ENCODE peak calls at places on chromosomes 1 and 21, in five cellular contexts. Z is fibroblast of lung, O is mucosa of descending colon, D is right atrium auricular region, X is HFFc6. V is an unnamed sample.

GRCh38 chr1:32869844-32870614 is 683 bp downstream of the FNDC5 start:
- DNase-seq in O (no peak), D (no peak), X (no peak), Z (no peak), V (no peak)

GRCh38 chr1:155181371-155182051 is 7.9 kb downstream of the TRIM46 start:
- DNase-seq in Z (no peak), D (no peak), X (no peak), O (peak; percentile 25), V (no peak)

GRCh38 chr1:89200668-89201488 is 2.1 kb upstream of the GBP4 start:
- DNase-seq in X (no peak), Z (no peak), D (no peak), O (no peak), V (no peak)

GRCh38 chr1:162855461-162856150 is 5.4 kb downstream of the CCDC190 start:
- DNase-seq in D (no peak), Z (peak; percentile 80), O (no peak), X (peak; percentile 62), V (no peak)

GRCh38 chr1:112704511-112704907 is 2.4 kb downstream of the RHOC start:
- DNase-seq in D (no peak), Z (no peak), X (no peak), O (no peak), V (no peak)

GRCh38 chr1:225882008-225882698 is at the start of gene TMEM63A:
- DNase-seq in X (peak; percentile 78), O (peak; percentile 95), Z (peak; percentile 78), D (peak; percentile 94), V (peak; percentile 81)

GRCh38 chr1:64499966-64500365 is 30.0 kb downstream of the CACHD1 start:
- DNase-seq in Z (no peak), O (no peak), D (no peak), X (no peak), V (no peak)

GRCh38 chr1:32724678-32725594 is 22.4 kb upstream of the SYNC start:
- DNase-seq in X (peak; percentile 85), O (peak; percentile 59), D (peak; percentile 74), Z (peak; percentile 95), V (no peak)

GRCh38 chr1:38308780-38309179 is 262.2 kb upstream of the POU3F1 start:
- DNase-seq in X (peak; percentile 12), O (no peak), D (no peak), Z (peak; percentile 39), V (no peak)

GRCh38 chr1:194114288-194114687 is 927.9 kb upstream of the B3GALT2 start:
- DNase-seq in Z (no peak), X (no peak), D (no peak), O (no peak), V (no peak)

GRCh38 chr1:108043712-108044111 is 78.7 kb upstream of the VAV3 start:
- DNase-seq in D (no peak), O (no peak), Z (no peak), X (no peak), V (no peak)

DNA sequence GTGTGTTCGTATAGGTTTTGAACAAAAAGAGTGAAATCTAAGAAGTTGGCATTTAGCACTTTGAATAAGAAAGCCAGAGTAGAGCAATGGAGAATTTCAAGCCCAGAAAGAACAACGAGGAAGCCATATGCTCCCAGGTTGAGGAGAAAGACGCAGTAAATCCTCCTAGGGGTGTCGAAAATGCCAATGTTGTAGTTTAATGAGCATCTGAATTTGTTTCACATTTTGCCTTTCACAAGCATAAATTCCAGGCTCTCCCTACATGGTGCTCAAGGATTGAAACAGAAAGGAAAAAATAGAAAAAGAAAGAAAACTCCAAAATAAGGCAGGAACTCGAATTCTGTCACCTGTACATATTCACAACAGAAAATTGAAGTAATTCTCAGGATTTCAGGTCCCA is 264.7 kb upstream of the SGIP1 start:
- DNase-seq in X (no peak), Z (no peak), O (no peak), D (no peak), V (no peak)
- TF ChIP-seq CTCF in X (no peak), Z (no peak), O (no peak), D (no peak), V (no peak)

DNA sequence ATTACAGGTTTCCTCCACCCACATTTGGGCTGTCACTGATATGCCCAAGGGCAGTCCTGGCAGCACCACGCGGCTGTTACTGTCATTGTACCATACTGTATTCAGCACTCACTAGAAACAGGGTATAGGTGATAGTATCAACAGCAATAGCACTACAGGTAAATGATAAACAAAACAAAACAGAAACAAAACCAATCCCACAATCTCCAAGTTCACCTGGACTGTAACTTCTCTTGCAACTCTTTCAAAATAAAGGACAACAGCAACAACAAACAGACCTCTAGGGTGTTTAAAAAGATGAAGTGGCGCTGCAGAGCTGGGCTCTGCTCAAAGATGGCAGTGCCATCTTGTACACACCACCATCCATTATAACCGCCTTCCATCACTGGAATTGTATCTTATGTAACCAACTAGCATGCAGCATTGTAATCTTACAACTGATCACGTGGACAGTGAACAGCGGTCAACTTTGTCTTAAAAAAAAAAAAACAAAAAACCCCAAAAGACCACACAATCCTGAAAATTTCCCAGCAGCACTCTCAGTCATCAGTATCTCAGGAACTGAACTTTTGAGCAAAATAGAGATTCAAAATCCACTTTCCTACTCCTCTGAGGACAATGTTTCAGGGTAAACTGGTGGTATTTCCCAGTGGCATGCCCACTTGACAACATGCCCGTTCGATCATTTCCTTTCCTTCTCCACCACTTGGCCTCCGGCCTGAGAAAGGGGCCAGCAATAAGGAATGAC is 3.8 kb downstream of the IRF2BP2 start:
- DNase-seq in X (peak; percentile 50), D (no peak), Z (peak; percentile 62), O (no peak), V (no peak)
- TF ChIP-seq CTCF in X (peak; percentile 16), D (no peak), Z (no peak), O (no peak), V (no peak)

GRCh38 chr1:182182311-182182710 is 120.8 kb upstream of the ZNF648 start:
- DNase-seq in D (no peak), O (no peak), X (no peak), Z (no peak), V (no peak)
- TF ChIP-seq CTCF in D (no peak), O (no peak), X (no peak), Z (no peak), V (no peak)

GRCh38 chr1:54835970-54836369 is 34.8 kb upstream of the TTC22 start:
- DNase-seq in Z (no peak), D (no peak), X (no peak), O (no peak), V (no peak)
- TF ChIP-seq CTCF in Z (no peak), D (no peak), X (no peak), O (no peak), V (no peak)

DNA sequence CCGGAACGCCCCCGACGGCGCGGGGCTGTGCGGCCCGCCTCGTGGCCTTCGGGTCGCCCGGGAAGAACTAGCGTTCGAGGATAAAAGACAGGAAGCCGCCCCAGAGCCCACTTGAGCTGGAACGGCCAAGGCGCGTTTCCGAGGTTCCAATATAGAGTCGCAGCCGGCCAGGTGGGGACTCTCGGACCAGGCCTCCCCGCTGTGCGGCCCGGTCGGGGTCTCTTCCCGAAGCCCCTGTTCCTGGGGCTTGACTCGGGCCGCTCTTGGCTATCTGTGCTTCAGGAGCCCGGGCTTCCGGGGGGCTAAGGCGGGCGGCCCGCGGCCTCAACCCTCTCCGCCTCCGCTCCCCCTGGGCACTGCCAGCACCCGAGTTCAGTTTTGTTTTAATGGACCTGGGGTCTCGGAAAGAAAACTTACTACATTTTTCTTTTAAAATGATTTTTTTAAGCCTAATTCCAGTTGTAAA is 158.8 kb downstream of the RUNX1 start:
- DNase-seq in Z (no peak), D (no peak), X (no peak), O (no peak), V (no peak)
- TF ChIP-seq CTCF in Z (no peak), D (peak; percentile 7), X (peak; percentile 10), O (no peak), V (no peak)

DNA sequence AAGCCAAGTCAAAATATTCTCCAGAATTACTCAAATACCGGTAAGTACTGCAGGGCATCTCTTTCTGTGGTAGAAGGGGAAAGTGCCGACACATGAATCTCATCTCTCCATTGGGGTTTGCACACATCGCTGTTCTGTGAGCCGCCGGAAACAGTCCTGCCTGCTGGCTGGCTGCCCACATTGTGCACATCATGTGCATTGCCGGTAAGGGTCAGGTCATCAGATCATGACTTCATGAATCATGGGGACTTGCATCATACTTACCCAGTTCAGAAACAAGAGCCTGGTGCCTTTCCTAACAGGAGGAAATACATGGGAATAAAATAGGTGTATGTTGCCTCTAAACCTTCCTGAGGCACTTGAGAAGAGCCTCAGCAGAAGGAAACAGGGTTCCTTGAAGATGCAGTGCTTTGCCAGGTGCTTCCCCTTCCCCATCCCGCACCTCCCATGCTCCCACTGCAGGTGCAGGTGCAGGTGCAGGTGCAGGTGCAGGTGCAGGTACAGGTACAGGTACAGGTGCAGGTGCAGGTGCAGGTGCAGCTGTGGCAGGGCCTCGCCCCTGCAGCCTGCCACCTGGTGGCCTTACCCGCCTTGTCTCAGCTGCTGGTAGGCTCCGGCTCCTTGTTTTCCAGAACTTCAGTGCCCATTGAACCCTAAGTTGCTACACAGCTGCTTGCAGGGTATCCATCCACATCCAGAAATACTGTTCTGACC is 26.5 kb downstream of the GPR137B start:
- DNase-seq in Z (peak; percentile 15), X (no peak), O (peak; percentile 64), D (no peak), V (peak; percentile 70)
- TF ChIP-seq CTCF in Z (no peak), X (no peak), O (peak; percentile 15), D (no peak), V (no peak)

GRCh38 chr1:68057564-68057963 is 7.1 kb upstream of the DIRAS3 start:
- DNase-seq in D (no peak), O (no peak), X (no peak), Z (no peak), V (no peak)
- TF ChIP-seq CTCF in D (no peak), O (no peak), X (no peak), Z (no peak), V (no peak)